ENCODE peak calls at places on chromosomes 3 and 15, in eight cellular contexts. One of them, this sample, is unnamed.

GRCh38 chr3:97914390-97914789 is 57.8 kb downstream of the RIOX2 start:
- DNase-seq in activated T-helper 1 cell treated with anti-CD3 and anti-CD28 coated beads, Interleukin-2, amount 50 U/mL, for 16 hours: no peak
- DNase-seq in stimulated activated CD4-positive, alpha-beta T cell treated with anti-CD3 and anti-CD28 coated beads, Interleukin-1b, Interleukin-23, amount 100 ng/mL, for 1 hour: no peak
- DNase-seq in mucosa of gallbladder: no peak
- DNase-seq in right cardiac atrium: no peak
- DNase-seq in IMR-90: peak; percentile 42
- DNase-seq in ovary: no peak
- DNase-seq in fibroblast of the aortic adventitia: no peak
- DNase-seq in this sample: no peak

GRCh38 chr15:67836955-67837354 is 2.9 kb downstream of the RNU6-1 start:
- DNase-seq in right cardiac atrium: no peak
- DNase-seq in ovary: no peak
- DNase-seq in mucosa of gallbladder: no peak
- DNase-seq in fibroblast of the aortic adventitia: no peak
- DNase-seq in IMR-90: no peak
- DNase-seq in stimulated activated CD4-positive, alpha-beta T cell treated with anti-CD3 and anti-CD28 coated beads, Interleukin-1b, Interleukin-23, amount 100 ng/mL, for 1 hour: no peak
- DNase-seq in activated T-helper 1 cell treated with anti-CD3 and anti-CD28 coated beads, Interleukin-2, amount 50 U/mL, for 16 hours: no peak
- DNase-seq in this sample: no peak

GRCh38 chr3:13345284-13345683 is 74.8 kb downstream of the NUP210 start:
- DNase-seq in right cardiac atrium: no peak
- DNase-seq in activated T-helper 1 cell treated with anti-CD3 and anti-CD28 coated beads, Interleukin-2, amount 50 U/mL, for 16 hours: no peak
- DNase-seq in fibroblast of the aortic adventitia: no peak
- DNase-seq in stimulated activated CD4-positive, alpha-beta T cell treated with anti-CD3 and anti-CD28 coated beads, Interleukin-1b, Interleukin-23, amount 100 ng/mL, for 1 hour: no peak
- DNase-seq in IMR-90: no peak
- DNase-seq in mucosa of gallbladder: no peak
- DNase-seq in ovary: no peak
- DNase-seq in this sample: no peak

GRCh38 chr3:69410301-69410700 is 24.4 kb upstream of the FRMD4B start:
- DNase-seq in fibroblast of the aortic adventitia: peak; percentile 67
- DNase-seq in stimulated activated CD4-positive, alpha-beta T cell treated with anti-CD3 and anti-CD28 coated beads, Interleukin-1b, Interleukin-23, amount 100 ng/mL, for 1 hour: peak; percentile 2
- DNase-seq in IMR-90: peak; percentile 53
- DNase-seq in activated T-helper 1 cell treated with anti-CD3 and anti-CD28 coated beads, Interleukin-2, amount 50 U/mL, for 16 hours: peak; percentile 34
- DNase-seq in mucosa of gallbladder: peak; percentile 81
- DNase-seq in ovary: peak; percentile 51
- DNase-seq in right cardiac atrium: peak; percentile 77
- DNase-seq in this sample: peak; percentile 74

GRCh38 chr15:38818156-38818745 is 253.6 kb upstream of the RASGRP1 start:
- DNase-seq in stimulated activated CD4-positive, alpha-beta T cell treated with anti-CD3 and anti-CD28 coated beads, Interleukin-1b, Interleukin-23, amount 100 ng/mL, for 1 hour: no peak
- DNase-seq in activated T-helper 1 cell treated with anti-CD3 and anti-CD28 coated beads, Interleukin-2, amount 50 U/mL, for 16 hours: no peak
- DNase-seq in IMR-90: no peak
- DNase-seq in ovary: no peak
- DNase-seq in fibroblast of the aortic adventitia: no peak
- DNase-seq in mucosa of gallbladder: no peak
- DNase-seq in right cardiac atrium: no peak
- DNase-seq in this sample: no peak

GRCh38 chr15:91124155-91124554 is 24.1 kb downstream of the SV2B start:
- DNase-seq in ovary: no peak
- DNase-seq in IMR-90: no peak
- DNase-seq in right cardiac atrium: no peak
- DNase-seq in stimulated activated CD4-positive, alpha-beta T cell treated with anti-CD3 and anti-CD28 coated beads, Interleukin-1b, Interleukin-23, amount 100 ng/mL, for 1 hour: no peak
- DNase-seq in activated T-helper 1 cell treated with anti-CD3 and anti-CD28 coated beads, Interleukin-2, amount 50 U/mL, for 16 hours: no peak
- DNase-seq in fibroblast of the aortic adventitia: no peak
- DNase-seq in mucosa of gallbladder: no peak
- DNase-seq in this sample: no peak

GRCh38 chr15:76588811-76589747 is 252.5 kb downstream of the ISL2 start:
- DNase-seq in stimulated activated CD4-positive, alpha-beta T cell treated with anti-CD3 and anti-CD28 coated beads, Interleukin-1b, Interleukin-23, amount 100 ng/mL, for 1 hour: no peak
- DNase-seq in activated T-helper 1 cell treated with anti-CD3 and anti-CD28 coated beads, Interleukin-2, amount 50 U/mL, for 16 hours: no peak
- DNase-seq in right cardiac atrium: peak; percentile 3
- DNase-seq in IMR-90: no peak
- DNase-seq in ovary: no peak
- DNase-seq in fibroblast of the aortic adventitia: no peak
- DNase-seq in mucosa of gallbladder: no peak
- DNase-seq in this sample: peak; percentile 3

GRCh38 chr3:51729005-51729633 is 22.3 kb downstream of the GRM2 start:
- DNase-seq in mucosa of gallbladder: no peak
- DNase-seq in IMR-90: no peak
- DNase-seq in fibroblast of the aortic adventitia: no peak
- DNase-seq in right cardiac atrium: no peak
- DNase-seq in activated T-helper 1 cell treated with anti-CD3 and anti-CD28 coated beads, Interleukin-2, amount 50 U/mL, for 16 hours: no peak
- DNase-seq in stimulated activated CD4-positive, alpha-beta T cell treated with anti-CD3 and anti-CD28 coated beads, Interleukin-1b, Interleukin-23, amount 100 ng/mL, for 1 hour: no peak
- DNase-seq in ovary: no peak
- DNase-seq in this sample: no peak

GRCh38 chr3:113620091-113620490 is 76.4 kb downstream of the USF3 start:
- DNase-seq in right cardiac atrium: no peak
- DNase-seq in IMR-90: no peak
- DNase-seq in activated T-helper 1 cell treated with anti-CD3 and anti-CD28 coated beads, Interleukin-2, amount 50 U/mL, for 16 hours: no peak
- DNase-seq in ovary: no peak
- DNase-seq in stimulated activated CD4-positive, alpha-beta T cell treated with anti-CD3 and anti-CD28 coated beads, Interleukin-1b, Interleukin-23, amount 100 ng/mL, for 1 hour: no peak
- DNase-seq in fibroblast of the aortic adventitia: no peak
- DNase-seq in mucosa of gallbladder: no peak
- DNase-seq in this sample: no peak

GRCh38 chr3:119981386-119981785 is 112.9 kb downstream of the GSK3B start:
- DNase-seq in right cardiac atrium: peak; percentile 43
- DNase-seq in fibroblast of the aortic adventitia: no peak
- DNase-seq in activated T-helper 1 cell treated with anti-CD3 and anti-CD28 coated beads, Interleukin-2, amount 50 U/mL, for 16 hours: no peak
- DNase-seq in stimulated activated CD4-positive, alpha-beta T cell treated with anti-CD3 and anti-CD28 coated beads, Interleukin-1b, Interleukin-23, amount 100 ng/mL, for 1 hour: no peak
- DNase-seq in ovary: no peak
- DNase-seq in IMR-90: no peak
- DNase-seq in mucosa of gallbladder: no peak
- DNase-seq in this sample: no peak

GRCh38 chr3:76138921-76139320 is 353.6 kb upstream of the ZNF717 start:
- DNase-seq in stimulated activated CD4-positive, alpha-beta T cell treated with anti-CD3 and anti-CD28 coated beads, Interleukin-1b, Interleukin-23, amount 100 ng/mL, for 1 hour: no peak
- DNase-seq in mucosa of gallbladder: no peak
- DNase-seq in activated T-helper 1 cell treated with anti-CD3 and anti-CD28 coated beads, Interleukin-2, amount 50 U/mL, for 16 hours: no peak
- DNase-seq in fibroblast of the aortic adventitia: no peak
- DNase-seq in IMR-90: peak; percentile 2
- DNase-seq in ovary: no peak
- DNase-seq in right cardiac atrium: no peak
- DNase-seq in this sample: no peak

GRCh38 chr3:120765830-120766511 is 23.4 kb downstream of the GTF2E1 start:
- DNase-seq in right cardiac atrium: no peak
- DNase-seq in mucosa of gallbladder: no peak
- DNase-seq in activated T-helper 1 cell treated with anti-CD3 and anti-CD28 coated beads, Interleukin-2, amount 50 U/mL, for 16 hours: no peak
- DNase-seq in fibroblast of the aortic adventitia: no peak
- DNase-seq in ovary: no peak
- DNase-seq in stimulated activated CD4-positive, alpha-beta T cell treated with anti-CD3 and anti-CD28 coated beads, Interleukin-1b, Interleukin-23, amount 100 ng/mL, for 1 hour: no peak
- DNase-seq in IMR-90: no peak
- DNase-seq in this sample: no peak

GRCh38 chr3:160945346-160945745 is 159.8 kb downstream of the B3GALNT1 start:
- DNase-seq in ovary: no peak
- DNase-seq in fibroblast of the aortic adventitia: no peak
- DNase-seq in right cardiac atrium: no peak
- DNase-seq in activated T-helper 1 cell treated with anti-CD3 and anti-CD28 coated beads, Interleukin-2, amount 50 U/mL, for 16 hours: no peak
- DNase-seq in mucosa of gallbladder: peak; percentile 17
- DNase-seq in IMR-90: no peak
- DNase-seq in stimulated activated CD4-positive, alpha-beta T cell treated with anti-CD3 and anti-CD28 coated beads, Interleukin-1b, Interleukin-23, amount 100 ng/mL, for 1 hour: no peak
- DNase-seq in this sample: no peak